ENCODE peak calls at places on chromosomes 2 and 18, in five cellular contexts. H is GM12865, P is transverse colon, J is GM23338, S is astrocyte of the spinal cord. F is an unnamed sample.

GRCh38 chr18:79389689-79390088 is 6.0 kb upstream of the NFATC1 start:
- DNase-seq in H (no peak), P (no peak), J (no peak), S (no peak), F (no peak)

GRCh38 chr2:203909192-203909945 is 27.2 kb upstream of the ICOS start:
- DNase-seq in H (peak; percentile 10), P (peak; percentile 11), J (peak; percentile 64), S (peak; percentile 78), F (no peak)

GRCh38 chr2:201129044-201129505 is 13.1 kb downstream of the CFLAR start:
- DNase-seq in H (peak; percentile 76), P (peak; percentile 70), J (no peak), S (peak; percentile 82), F (no peak)

GRCh38 chr18:37450434-37451133 is 115.0 kb downstream of the CELF4 start:
- DNase-seq in H (no peak), P (no peak), J (peak; percentile 89), S (no peak), F (peak; percentile 22)

GRCh38 chr2:169658877-169659276 is 35.3 kb downstream of the CFAP210 start:
- DNase-seq in H (no peak), P (no peak), J (no peak), S (no peak), F (no peak)

GRCh38 chr2:132384491-132385186 is 32.0 kb upstream of the GPR39 start:
- DNase-seq in H (no peak), P (no peak), J (no peak), S (no peak), F (no peak)

GRCh38 chr2:199409705-199410104 is 48.0 kb downstream of the SATB2 start:
- DNase-seq in H (no peak), P (no peak), J (no peak), S (no peak), F (no peak)

GRCh38 chr18:79583426-79583825 is 96.2 kb upstream of the CTDP1 start:
- DNase-seq in H (no peak), P (peak; percentile 4), J (no peak), S (no peak), F (no peak)

GRCh38 chr18:31275722-31276463 is 42.1 kb upstream of the DSG1 start:
- DNase-seq in H (peak; percentile 12), P (peak; percentile 40), J (no peak), S (peak; percentile 22), F (no peak)

GRCh38 chr2:73285162-73285739 is 973 bp upstream of the FBXO41 start:
- DNase-seq in H (peak; percentile 82), P (peak; percentile 31), J (no peak), S (no peak), F (no peak)

GRCh38 chr2:9235388-9236344 is 29.1 kb downstream of the ASAP2 start:
- DNase-seq in H (no peak), P (no peak), J (no peak), S (peak; percentile 78), F (no peak)

GRCh38 chr2:69902213-69902922 is 8.6 kb downstream of the SNRNP27 start:
- DNase-seq in H (peak; percentile 39), P (peak; percentile 24), J (no peak), S (no peak), F (no peak)

GRCh38 chr18:79167526-79168190 is 98.5 kb downstream of the ATP9B start:
- DNase-seq in H (no peak), P (no peak), J (no peak), S (no peak), F (no peak)

GRCh38 chr2:223991611-223992010 is 34.3 kb downstream of the MRPL44 start:
- DNase-seq in H (no peak), P (no peak), J (no peak), S (no peak), F (no peak)

GRCh38 chr2:10469955-10470568 is 21.9 kb upstream of the ODC1 start:
- DNase-seq in H (no peak), P (no peak), J (no peak), S (no peak), F (no peak)

GRCh38 chr2:23606968-23607367 is 222.0 kb downstream of the KLHL29 start:
- DNase-seq in H (no peak), P (no peak), J (no peak), S (peak; percentile 69), F (peak; percentile 48)

GRCh38 chr18:10453885-10454772 is at the start of gene APCDD1:
- DNase-seq in H (no peak), P (peak; percentile 45), J (peak; percentile 73), S (no peak), F (no peak)

GRCh38 chr2:128196026-128196822 is 105.2 kb downstream of the UGGT1 start:
- DNase-seq in H (peak; percentile 19), P (peak; percentile 42), J (peak; percentile 31), S (peak; percentile 37), F (no peak)

GRCh38 chr2:223762853-223763252 is 74.5 kb downstream of the AP1S3 start:
- DNase-seq in H (peak; percentile 23), P (no peak), J (no peak), S (peak; percentile 40), F (peak; percentile 94)

GRCh38 chr2:190023860-190024259 is 38.7 kb downstream of the MSTN start:
- DNase-seq in H (peak; percentile 48), P (no peak), J (peak; percentile 80), S (peak; percentile 48), F (peak; percentile 6)

GRCh38 chr2:66508358-66509071 is 73.6 kb downstream of the MEIS1 start:
- DNase-seq in H (no peak), P (no peak), J (peak; percentile 45), S (peak; percentile 68), F (peak; percentile 62)

GRCh38 chr2:240956161-240956934 is 42.1 kb upstream of the SNED1 start:
- DNase-seq in H (no peak), P (no peak), J (no peak), S (no peak), F (no peak)

GRCh38 chr18:37364237-37364636 is 201.4 kb downstream of the CELF4 start:
- DNase-seq in H (no peak), P (no peak), J (no peak), S (no peak), F (no peak)

GRCh38 chr2:204386668-204387067 is 158.6 kb upstream of the PARD3B start:
- DNase-seq in H (no peak), P (no peak), J (no peak), S (no peak), F (no peak)

GRCh38 chr2:101125799-101126198 is 25.4 kb downstream of the TBC1D8 start:
- DNase-seq in H (no peak), P (no peak), J (no peak), S (no peak), F (no peak)

GRCh38 chr2:98121149-98121548 is 34.2 kb downstream of the VWA3B start:
- DNase-seq in H (no peak), P (no peak), J (no peak), S (no peak), F (no peak)

GRCh38 chr2:42049411-42050349 is 1.9 kb downstream of the PKDCC start:
- DNase-seq in H (no peak), P (no peak), J (no peak), S (no peak), F (no peak)

GRCh38 chr18:43978174-43978573 is 700.9 kb upstream of the SYT4 start:
- DNase-seq in H (no peak), P (no peak), J (no peak), S (no peak), F (no peak)

GRCh38 chr18:8081872-8082553 is 514.9 kb downstream of the PTPRM start:
- DNase-seq in H (no peak), P (no peak), J (no peak), S (peak; percentile 31), F (no peak)

GRCh38 chr2:51441786-51442185 is 409.9 kb upstream of the NRXN1 start:
- DNase-seq in H (no peak), P (no peak), J (no peak), S (no peak), F (no peak)

GRCh38 chr2:143034292-143035074 is 94.7 kb upstream of the ARHGAP15 start:
- DNase-seq in H (peak; percentile 82), P (peak; percentile 56), J (peak; percentile 85), S (peak; percentile 86), F (peak; percentile 32)

GRCh38 chr2:70069049-70069448 is 18.2 kb upstream of the PCBP1 start:
- DNase-seq in H (peak; percentile 89), P (peak; percentile 70), J (no peak), S (no peak), F (no peak)

GRCh38 chr2:120868366-120868765 is 132.7 kb downstream of the GLI2 start:
- DNase-seq in H (no peak), P (no peak), J (no peak), S (no peak), F (no peak)
- H3K4me3 ChIP-seq in H (no peak overlapping the region), P (peak overlapping the region; percentile 35), J (no peak overlapping the region), S (no peak overlapping the region), F (no peak overlapping the region)

GRCh38 chr2:57450170-57450569 is 596.4 kb upstream of the VRK2 start:
- DNase-seq in H (peak; percentile 47), P (no peak), J (no peak), S (no peak), F (no peak)

GRCh38 chr2:57448816-57449215 is 597.8 kb upstream of the VRK2 start:
- DNase-seq in H (no peak), P (no peak), J (no peak), S (no peak), F (no peak)

GRCh38 chr2:57453929-57454328 is 592.7 kb upstream of the VRK2 start:
- DNase-seq in H (no peak), P (no peak), J (peak; percentile 47), S (no peak), F (no peak)
- TF ChIP-seq CTCF in H (no peak), P (no peak), J (peak; percentile 47), S (no peak), F (peak; percentile 39)

GRCh38 chr2:144389151-144389929 is 130.6 kb downstream of the ZEB2 start:
- DNase-seq in H (no peak), P (peak; percentile 21), J (peak; percentile 70), S (no peak), F (no peak)
- H3K4me3 ChIP-seq in H (no peak overlapping the region), P (peak overlapping the region; percentile 43), J (peak overlapping the region; percentile 56), S (no peak overlapping the region), F (no peak overlapping the region)

GRCh38 chr2:105688946-105689345 is 55.8 kb upstream of the NCK2 start:
- DNase-seq in H (no peak), P (no peak), J (no peak), S (no peak), F (no peak)
- TF ChIP-seq CTCF in H (no peak), P (no peak), J (no peak), S (no peak), F (no peak)

GRCh38 chr2:30488012-30488659 is 41.1 kb downstream of the LCLAT1 start:
- DNase-seq in H (no peak), P (no peak), J (no peak), S (no peak), F (no peak)
- H3K4me3 ChIP-seq in H (no peak overlapping the region), P (no peak overlapping the region), J (no peak overlapping the region), S (no peak overlapping the region), F (no peak overlapping the region)

DNA sequence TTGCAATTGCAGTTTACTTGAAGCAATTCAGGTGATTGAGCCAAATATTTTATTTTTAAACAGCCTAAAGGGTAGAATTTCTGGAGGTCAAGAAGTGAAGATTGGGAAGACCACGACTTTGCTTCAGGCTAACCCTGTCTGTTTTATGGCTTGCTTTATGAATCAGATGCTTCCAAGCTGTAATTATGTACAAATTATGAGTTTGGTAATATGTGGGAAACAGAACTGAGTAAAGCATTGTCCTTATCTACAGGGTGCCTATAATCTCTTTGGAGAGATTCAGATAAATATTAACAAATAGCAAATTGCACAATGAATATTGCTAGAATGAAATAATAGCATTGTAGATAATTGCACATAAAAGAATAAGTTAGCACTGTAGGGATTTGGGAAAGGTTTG is 539.4 kb upstream of the CDH2 start:
- DNase-seq in H (no peak), P (no peak), J (no peak), S (no peak), F (no peak)
- TF ChIP-seq CTCF in H (no peak), P (no peak), J (no peak), S (no peak), F (no peak)

F was measured in retinal pigment epithelial cell.